ENCODE peak calls at places on chromosomes 11 and 22, in eight cellular contexts. One of them, this sample, is unnamed.

GRCh38 chr11:45233121-45233803 is 52.9 kb downstream of the SYT13 start:
- DNase-seq in CD8-positive, alpha-beta T cell: peak; percentile 54
- DNase-seq in esophagus muscularis mucosa: no peak
- DNase-seq in right atrium auricular region: peak; percentile 66
- DNase-seq in CD4-positive, CD25-positive, alpha-beta regulatory T cell: peak; percentile 19
- DNase-seq in CD8-positive, alpha-beta memory T cell: peak; percentile 65
- DNase-seq in GM23338: peak; percentile 87
- DNase-seq in DND-41: peak; percentile 73
- DNase-seq in this sample: peak; percentile 77

GRCh38 chr11:36376888-36377758 is 81.0 kb downstream of the PRR5L start:
- DNase-seq in esophagus muscularis mucosa: no peak
- DNase-seq in CD4-positive, CD25-positive, alpha-beta regulatory T cell: no peak
- DNase-seq in CD8-positive, alpha-beta T cell: peak; percentile 44
- DNase-seq in DND-41: peak; percentile 43
- DNase-seq in CD8-positive, alpha-beta memory T cell: peak; percentile 75
- DNase-seq in GM23338: peak; percentile 87
- DNase-seq in right atrium auricular region: no peak
- DNase-seq in this sample: peak; percentile 84

GRCh38 chr22:38843201-38843715 is 570 bp downstream of the NPTXR start:
- DNase-seq in CD8-positive, alpha-beta memory T cell: peak; percentile 78
- DNase-seq in CD8-positive, alpha-beta T cell: peak; percentile 54
- DNase-seq in GM23338: peak; percentile 73
- DNase-seq in DND-41: peak; percentile 54
- DNase-seq in esophagus muscularis mucosa: no peak
- DNase-seq in right atrium auricular region: no peak
- DNase-seq in CD4-positive, CD25-positive, alpha-beta regulatory T cell: peak; percentile 30
- DNase-seq in this sample: peak; percentile 67

GRCh38 chr11:90919332-90919731 is 696.5 kb upstream of the CHORDC1 start:
- DNase-seq in CD8-positive, alpha-beta memory T cell: no peak
- DNase-seq in right atrium auricular region: no peak
- DNase-seq in CD4-positive, CD25-positive, alpha-beta regulatory T cell: no peak
- DNase-seq in DND-41: no peak
- DNase-seq in CD8-positive, alpha-beta T cell: no peak
- DNase-seq in esophagus muscularis mucosa: no peak
- DNase-seq in GM23338: no peak
- DNase-seq in this sample: no peak

GRCh38 chr22:49026476-49027121 is 801.1 kb downstream of the BRD1 start:
- DNase-seq in CD4-positive, CD25-positive, alpha-beta regulatory T cell: no peak
- DNase-seq in DND-41: no peak
- DNase-seq in right atrium auricular region: no peak
- DNase-seq in CD8-positive, alpha-beta memory T cell: peak; percentile 43
- DNase-seq in GM23338: no peak
- DNase-seq in esophagus muscularis mucosa: no peak
- DNase-seq in CD8-positive, alpha-beta T cell: no peak
- DNase-seq in this sample: peak; percentile 31

GRCh38 chr11:82315093-82315492 is 418.6 kb downstream of the FAM181B start:
- DNase-seq in CD8-positive, alpha-beta memory T cell: no peak
- DNase-seq in esophagus muscularis mucosa: no peak
- DNase-seq in GM23338: peak; percentile 81
- DNase-seq in CD4-positive, CD25-positive, alpha-beta regulatory T cell: no peak
- DNase-seq in CD8-positive, alpha-beta T cell: no peak
- DNase-seq in DND-41: no peak
- DNase-seq in right atrium auricular region: no peak
- DNase-seq in this sample: no peak

GRCh38 chr22:37545703-37546435 is 14.4 kb upstream of the CDC42EP1 start:
- DNase-seq in DND-41: no peak
- DNase-seq in CD8-positive, alpha-beta memory T cell: no peak
- DNase-seq in esophagus muscularis mucosa: peak; percentile 95
- DNase-seq in CD8-positive, alpha-beta T cell: no peak
- DNase-seq in GM23338: peak; percentile 98
- DNase-seq in CD4-positive, CD25-positive, alpha-beta regulatory T cell: no peak
- DNase-seq in right atrium auricular region: peak; percentile 94
- DNase-seq in this sample: peak; percentile 95

GRCh38 chr22:23376256-23376655 is 195.9 kb downstream of the BCR start:
- DNase-seq in CD8-positive, alpha-beta T cell: no peak
- DNase-seq in CD8-positive, alpha-beta memory T cell: no peak
- DNase-seq in DND-41: peak; percentile 30
- DNase-seq in GM23338: peak; percentile 75
- DNase-seq in CD4-positive, CD25-positive, alpha-beta regulatory T cell: no peak
- DNase-seq in esophagus muscularis mucosa: no peak
- DNase-seq in right atrium auricular region: no peak
- DNase-seq in this sample: no peak

GRCh38 chr11:34002420-34002819 is 49.1 kb upstream of the CAPRIN1 start:
- DNase-seq in esophagus muscularis mucosa: no peak
- DNase-seq in DND-41: no peak
- DNase-seq in CD8-positive, alpha-beta memory T cell: no peak
- DNase-seq in right atrium auricular region: no peak
- DNase-seq in CD4-positive, CD25-positive, alpha-beta regulatory T cell: no peak
- DNase-seq in CD8-positive, alpha-beta T cell: no peak
- DNase-seq in GM23338: no peak
- DNase-seq in this sample: no peak

GRCh38 chr22:19596680-19597398 is 72.6 kb upstream of the CLDN5 start:
- DNase-seq in DND-41: no peak
- DNase-seq in CD8-positive, alpha-beta T cell: no peak
- DNase-seq in esophagus muscularis mucosa: no peak
- DNase-seq in CD8-positive, alpha-beta memory T cell: no peak
- DNase-seq in right atrium auricular region: no peak
- DNase-seq in GM23338: no peak
- DNase-seq in CD4-positive, CD25-positive, alpha-beta regulatory T cell: no peak
- DNase-seq in this sample: no peak

GRCh38 chr11:69229521-69229920 is 64.4 kb upstream of the MYEOV start:
- DNase-seq in CD8-positive, alpha-beta memory T cell: peak; percentile 32
- DNase-seq in right atrium auricular region: no peak
- DNase-seq in esophagus muscularis mucosa: no peak
- DNase-seq in CD4-positive, CD25-positive, alpha-beta regulatory T cell: no peak
- DNase-seq in DND-41: no peak
- DNase-seq in CD8-positive, alpha-beta T cell: no peak
- DNase-seq in GM23338: no peak
- DNase-seq in this sample: no peak

GRCh38 chr11:120932305-120932905 is 91.5 kb upstream of the TBCEL start:
- DNase-seq in CD4-positive, CD25-positive, alpha-beta regulatory T cell: no peak
- DNase-seq in GM23338: no peak
- DNase-seq in DND-41: no peak
- DNase-seq in esophagus muscularis mucosa: no peak
- DNase-seq in CD8-positive, alpha-beta memory T cell: no peak
- DNase-seq in right atrium auricular region: no peak
- DNase-seq in CD8-positive, alpha-beta T cell: no peak
- DNase-seq in this sample: no peak

GRCh38 chr22:46594947-46595298 is 25.3 kb upstream of the GRAMD4 start:
- DNase-seq in CD4-positive, CD25-positive, alpha-beta regulatory T cell: no peak
- DNase-seq in CD8-positive, alpha-beta T cell: no peak
- DNase-seq in right atrium auricular region: no peak
- DNase-seq in esophagus muscularis mucosa: no peak
- DNase-seq in CD8-positive, alpha-beta memory T cell: no peak
- DNase-seq in GM23338: no peak
- DNase-seq in DND-41: no peak
- DNase-seq in this sample: peak; percentile 65

GRCh38 chr22:46596032-46596441 is 24.1 kb upstream of the GRAMD4 start:
- DNase-seq in DND-41: no peak
- DNase-seq in CD8-positive, alpha-beta T cell: no peak
- DNase-seq in esophagus muscularis mucosa: no peak
- DNase-seq in right atrium auricular region: peak; percentile 88
- DNase-seq in CD4-positive, CD25-positive, alpha-beta regulatory T cell: no peak
- DNase-seq in GM23338: no peak
- DNase-seq in CD8-positive, alpha-beta memory T cell: no peak
- DNase-seq in this sample: peak; percentile 84

GRCh38 chr22:46593996-46594946 is 25.9 kb upstream of the GRAMD4 start:
- DNase-seq in GM23338: no peak
- DNase-seq in esophagus muscularis mucosa: no peak
- DNase-seq in CD4-positive, CD25-positive, alpha-beta regulatory T cell: no peak
- DNase-seq in DND-41: no peak
- DNase-seq in CD8-positive, alpha-beta memory T cell: no peak
- DNase-seq in right atrium auricular region: no peak
- DNase-seq in CD8-positive, alpha-beta T cell: no peak
- DNase-seq in this sample: no peak

GRCh38 chr22:46596819-46597218 is 23.4 kb upstream of the GRAMD4 start:
- DNase-seq in CD4-positive, CD25-positive, alpha-beta regulatory T cell: no peak
- DNase-seq in right atrium auricular region: no peak
- DNase-seq in esophagus muscularis mucosa: no peak
- DNase-seq in CD8-positive, alpha-beta T cell: no peak
- DNase-seq in GM23338: peak; percentile 66
- DNase-seq in CD8-positive, alpha-beta memory T cell: no peak
- DNase-seq in DND-41: no peak
- DNase-seq in this sample: peak; percentile 69

DNA sequence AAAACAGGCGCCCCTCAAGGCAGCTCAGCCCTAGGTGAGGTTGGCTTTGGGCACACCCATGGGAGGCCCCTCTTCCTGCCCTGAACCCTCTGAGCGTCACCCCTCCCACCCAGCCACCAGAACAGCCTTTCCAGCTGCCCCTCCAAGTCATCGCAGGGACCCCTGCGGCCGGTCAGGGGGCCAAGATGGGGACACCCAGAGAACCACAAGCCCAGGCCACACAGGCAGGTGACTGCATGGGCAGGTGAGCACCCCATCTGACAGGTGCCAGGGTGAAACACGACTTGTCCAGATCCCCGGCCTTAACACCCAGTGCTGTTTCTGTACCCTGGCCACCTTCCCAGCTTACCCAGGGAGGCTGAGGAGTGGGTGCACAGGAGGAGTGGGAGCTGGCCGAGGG is 24.6 kb upstream of the GRAMD4 start:
- DNase-seq in GM23338: no peak
- DNase-seq in DND-41: no peak
- DNase-seq in CD4-positive, CD25-positive, alpha-beta regulatory T cell: no peak
- DNase-seq in esophagus muscularis mucosa: no peak
- DNase-seq in right atrium auricular region: no peak
- DNase-seq in CD8-positive, alpha-beta memory T cell: no peak
- DNase-seq in CD8-positive, alpha-beta T cell: no peak
- DNase-seq in this sample: no peak
- H3K4me1 ChIP-seq in GM23338: no peaks in the 10 kb centered on the region
- H3K4me1 ChIP-seq in DND-41: peaks cover 48% of the 10 kb centered on the region
- H3K4me1 ChIP-seq in CD4-positive, CD25-positive, alpha-beta regulatory T cell: peaks cover 9% of the 10 kb centered on the region
- H3K4me1 ChIP-seq in esophagus muscularis mucosa: peaks cover 51% of the 10 kb centered on the region
- H3K4me1 ChIP-seq in right atrium auricular region: no peaks in the 10 kb centered on the region
- H3K4me1 ChIP-seq in CD8-positive, alpha-beta memory T cell: peaks cover 17% of the 10 kb centered on the region
- H3K4me1 ChIP-seq in CD8-positive, alpha-beta T cell: peaks cover 15% of the 10 kb centered on the region
- H3K4me1 ChIP-seq in this sample: no peaks in the 10 kb centered on the region

GRCh38 chr11:134271978-134272377 is 4.2 kb upstream of the GLB1L3 start:
- DNase-seq in CD4-positive, CD25-positive, alpha-beta regulatory T cell: no peak
- DNase-seq in DND-41: no peak
- DNase-seq in CD8-positive, alpha-beta T cell: no peak
- DNase-seq in esophagus muscularis mucosa: no peak
- DNase-seq in GM23338: no peak
- DNase-seq in CD8-positive, alpha-beta memory T cell: no peak
- DNase-seq in right atrium auricular region: no peak
- DNase-seq in this sample: no peak
- H3K27me3 ChIP-seq in CD4-positive, CD25-positive, alpha-beta regulatory T cell: no peaks in the 10 kb centered on the region
- H3K27me3 ChIP-seq in DND-41: no peaks in the 10 kb centered on the region
- H3K27me3 ChIP-seq in CD8-positive, alpha-beta T cell: no peaks in the 10 kb centered on the region
- H3K27me3 ChIP-seq in esophagus muscularis mucosa: peaks cover 12% of the 10 kb centered on the region
- H3K27me3 ChIP-seq in GM23338: no peaks in the 10 kb centered on the region
- H3K27me3 ChIP-seq in CD8-positive, alpha-beta memory T cell: no peaks in the 10 kb centered on the region
- H3K27me3 ChIP-seq in right atrium auricular region: peaks cover 24% of the 10 kb centered on the region
- H3K27me3 ChIP-seq in this sample: no peaks in the 10 kb centered on the region

DNA sequence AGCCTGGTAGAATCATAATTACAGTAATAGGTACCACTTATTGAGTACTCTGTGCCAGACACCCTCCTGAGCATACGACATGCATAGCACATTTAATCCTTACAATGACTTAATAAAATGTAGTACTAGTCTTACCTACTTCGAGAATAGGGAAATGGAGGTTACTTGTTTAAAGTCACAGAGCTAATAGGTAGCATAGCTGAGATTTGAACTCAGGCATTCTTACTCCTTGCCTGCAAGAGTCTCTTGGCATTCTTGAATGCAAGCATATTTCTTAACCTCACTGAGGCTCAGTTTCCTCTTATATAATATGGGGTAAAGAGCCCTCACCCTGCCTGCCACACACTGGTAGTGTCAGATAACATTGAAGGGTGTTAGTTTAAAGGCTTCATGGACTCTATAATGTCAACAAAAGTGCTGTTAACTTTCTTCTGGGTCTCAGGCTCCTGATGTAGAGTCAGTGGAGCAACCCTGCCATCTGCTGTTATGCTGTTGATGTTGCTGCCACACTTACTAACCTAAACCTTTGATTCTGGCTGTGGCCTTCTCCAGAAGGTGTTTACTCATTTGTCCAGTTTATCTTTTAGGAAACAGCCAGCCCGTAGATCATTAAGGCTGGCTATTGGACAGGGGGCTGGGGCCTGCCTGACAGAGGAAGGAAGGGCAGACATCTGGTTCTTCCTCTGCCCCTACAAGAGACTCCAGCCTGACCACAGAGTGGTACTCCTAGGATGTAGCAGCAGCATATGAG is 18.9 kb downstream of the LIMK2 start:
- DNase-seq in esophagus muscularis mucosa: no peak
- DNase-seq in GM23338: peak; percentile 23
- DNase-seq in right atrium auricular region: no peak
- DNase-seq in DND-41: peak; percentile 24
- DNase-seq in CD4-positive, CD25-positive, alpha-beta regulatory T cell: peak; percentile 46
- DNase-seq in CD8-positive, alpha-beta memory T cell: peak; percentile 66
- DNase-seq in CD8-positive, alpha-beta T cell: peak; percentile 46
- DNase-seq in this sample: no peak
- H3K4me1 ChIP-seq in esophagus muscularis mucosa: peaks cover 56% of the 10 kb centered on the region
- H3K4me1 ChIP-seq in GM23338: peaks cover 10% of the 10 kb centered on the region
- H3K4me1 ChIP-seq in right atrium auricular region: no peaks in the 10 kb centered on the region
- H3K4me1 ChIP-seq in DND-41: peaks cover 10% of the 10 kb centered on the region
- H3K4me1 ChIP-seq in CD4-positive, CD25-positive, alpha-beta regulatory T cell: peaks cover 47% of the 10 kb centered on the region
- H3K4me1 ChIP-seq in CD8-positive, alpha-beta memory T cell: peaks cover 31% of the 10 kb centered on the region
- H3K4me1 ChIP-seq in CD8-positive, alpha-beta T cell: peaks cover 25% of the 10 kb centered on the region
- H3K4me1 ChIP-seq in this sample: no peaks in the 10 kb centered on the region

GRCh38 chr11:101582242-101583052 is 1.4 kb downstream of the TRPC6 start:
- DNase-seq in esophagus muscularis mucosa: no peak
- DNase-seq in CD8-positive, alpha-beta memory T cell: no peak
- DNase-seq in CD8-positive, alpha-beta T cell: no peak
- DNase-seq in DND-41: no peak
- DNase-seq in GM23338: peak; percentile 25
- DNase-seq in right atrium auricular region: no peak
- DNase-seq in CD4-positive, CD25-positive, alpha-beta regulatory T cell: no peak
- DNase-seq in this sample: peak; percentile 69

GRCh38 chr11:101586965-101587364 is 3.2 kb upstream of the TRPC6 start:
- DNase-seq in GM23338: no peak
- DNase-seq in right atrium auricular region: no peak
- DNase-seq in CD8-positive, alpha-beta T cell: no peak
- DNase-seq in CD8-positive, alpha-beta memory T cell: no peak
- DNase-seq in CD4-positive, CD25-positive, alpha-beta regulatory T cell: no peak
- DNase-seq in esophagus muscularis mucosa: no peak
- DNase-seq in DND-41: no peak
- DNase-seq in this sample: no peak

GRCh38 chr11:101583180-101584128 is at the start of gene TRPC6:
- DNase-seq in right atrium auricular region: no peak
- DNase-seq in CD4-positive, CD25-positive, alpha-beta regulatory T cell: no peak
- DNase-seq in CD8-positive, alpha-beta T cell: no peak
- DNase-seq in esophagus muscularis mucosa: no peak
- DNase-seq in DND-41: no peak
- DNase-seq in GM23338: peak; percentile 86
- DNase-seq in CD8-positive, alpha-beta memory T cell: no peak
- DNase-seq in this sample: peak; percentile 40

GRCh38 chr11:101584651-101585050 is 844 bp upstream of the TRPC6 start:
- DNase-seq in right atrium auricular region: no peak
- DNase-seq in CD4-positive, CD25-positive, alpha-beta regulatory T cell: no peak
- DNase-seq in CD8-positive, alpha-beta memory T cell: no peak
- DNase-seq in GM23338: no peak
- DNase-seq in esophagus muscularis mucosa: no peak
- DNase-seq in DND-41: no peak
- DNase-seq in CD8-positive, alpha-beta T cell: no peak
- DNase-seq in this sample: no peak

DNA sequence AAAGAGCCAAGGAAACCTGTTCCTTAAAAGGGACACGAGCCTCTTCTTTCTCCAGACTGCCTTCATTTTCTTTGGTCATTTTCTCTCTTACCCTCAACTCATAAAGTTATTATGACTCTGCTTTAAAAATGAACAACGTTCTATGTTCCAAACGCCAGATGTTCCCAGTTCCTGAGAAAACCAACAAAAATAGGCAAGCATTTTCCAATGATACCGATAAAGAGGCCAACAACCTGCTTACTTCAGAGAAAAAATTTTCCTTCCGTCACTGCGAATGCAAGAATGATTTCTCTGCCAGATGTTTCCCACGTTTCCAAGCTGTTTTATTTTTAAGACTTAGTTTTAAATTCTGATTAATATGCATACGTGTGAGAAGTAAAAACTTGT is 315 bp upstream of the TRPC6 start:
- DNase-seq in GM23338: no peak
- DNase-seq in CD8-positive, alpha-beta memory T cell: no peak
- DNase-seq in esophagus muscularis mucosa: no peak
- DNase-seq in CD4-positive, CD25-positive, alpha-beta regulatory T cell: no peak
- DNase-seq in DND-41: no peak
- DNase-seq in CD8-positive, alpha-beta T cell: no peak
- DNase-seq in right atrium auricular region: no peak
- DNase-seq in this sample: no peak
- H3K27me3 ChIP-seq in GM23338: peaks cover 53% of the 10 kb centered on the region
- H3K27me3 ChIP-seq in CD8-positive, alpha-beta memory T cell: no peaks in the 10 kb centered on the region
- H3K27me3 ChIP-seq in esophagus muscularis mucosa: no peaks in the 10 kb centered on the region
- H3K27me3 ChIP-seq in CD4-positive, CD25-positive, alpha-beta regulatory T cell: no peaks in the 10 kb centered on the region
- H3K27me3 ChIP-seq in DND-41: no peaks in the 10 kb centered on the region
- H3K27me3 ChIP-seq in CD8-positive, alpha-beta T cell: no peaks in the 10 kb centered on the region
- H3K27me3 ChIP-seq in right atrium auricular region: peaks cover 6% of the 10 kb centered on the region
- H3K27me3 ChIP-seq in this sample: no peaks in the 10 kb centered on the region

This sample was measured in aorta.